ENCODE peak calls at places on chromosomes 3 and 15, in eight cellular contexts. K is hepatocyte, X is transverse colon, T is lower lobe of right lung, C is pancreas, Q is IMR-90, M is GM23338, F is esophagus squamous epithelium. P is an unnamed sample.

GRCh38 chr15:94119215-94119815 is 112.0 kb upstream of the MCTP2 start:
- DNase-seq in K (no peak), X (no peak), T (no peak), C (no peak), Q (no peak), M (peak; percentile 12), F (no peak), P (no peak)

GRCh38 chr3:104717828-104718196 is 648.9 kb upstream of the ALCAM start:
- DNase-seq in K (no peak), X (no peak), T (no peak), C (no peak), Q (peak; percentile 68), M (no peak), F (no peak), P (no peak)

GRCh38 chr15:92807971-92808571 is 92.1 kb upstream of the CHD2 start:
- DNase-seq in K (peak; percentile 41), X (peak; percentile 34), T (no peak), C (no peak), Q (no peak), M (peak; percentile 46), F (no peak), P (peak; percentile 40)

GRCh38 chr3:130748981-130749380 is 2.4 kb upstream of the PIK3R4 start:
- DNase-seq in K (no peak), X (no peak), T (no peak), C (no peak), Q (peak; percentile 22), M (no peak), F (no peak), P (no peak)

GRCh38 chr3:141407817-141408216 is 39.5 kb downstream of the ZBTB38 start:
- DNase-seq in K (no peak), X (no peak), T (no peak), C (no peak), Q (no peak), M (no peak), F (no peak), P (no peak)

GRCh38 chr15:38612159-38612863 is 47.7 kb upstream of the RASGRP1 start:
- DNase-seq in K (no peak), X (no peak), T (no peak), C (no peak), Q (no peak), M (no peak), F (no peak), P (no peak)

GRCh38 chr3:47283596-47284364 is 1.0 kb downstream of the KLHL18 start:
- DNase-seq in K (peak; percentile 19), X (peak; percentile 20), T (no peak), C (no peak), Q (no peak), M (peak; percentile 50), F (no peak), P (peak; percentile 12)

GRCh38 chr3:111610189-111610588 is 15.0 kb upstream of the ZBED2 start:
- DNase-seq in K (no peak), X (no peak), T (no peak), C (no peak), Q (no peak), M (no peak), F (no peak), P (peak; percentile 81)

GRCh38 chr15:34304613-34305012 is 33.0 kb downstream of the SLC12A6 start:
- DNase-seq in K (no peak), X (no peak), T (no peak), C (no peak), Q (peak; percentile 82), M (no peak), F (no peak), P (no peak)

GRCh38 chr3:73379465-73379864 is 245.3 kb downstream of the PDZRN3 start:
- DNase-seq in K (no peak), X (no peak), T (no peak), C (no peak), Q (no peak), M (no peak), F (no peak), P (no peak)

GRCh38 chr15:96924570-96924969 is 594.1 kb downstream of the NR2F2 start:
- DNase-seq in K (no peak), X (no peak), T (no peak), C (no peak), Q (no peak), M (no peak), F (no peak), P (no peak)

GRCh38 chr15:96428742-96429141 is 98.2 kb downstream of the NR2F2 start:
- DNase-seq in K (peak; percentile 32), X (no peak), T (no peak), C (no peak), Q (peak; percentile 96), M (no peak), F (no peak), P (peak; percentile 70)

GRCh38 chr15:73983211-73983727 is 8.8 kb downstream of the STOML1 start:
- DNase-seq in K (peak; percentile 70), X (peak; percentile 47), T (peak; percentile 51), C (no peak), Q (peak; percentile 77), M (no peak), F (no peak), P (peak; percentile 88)

GRCh38 chr3:26964836-26965235 is 342.3 kb downstream of the LRRC3B start:
- DNase-seq in K (no peak), X (no peak), T (no peak), C (no peak), Q (no peak), M (no peak), F (no peak), P (no peak)

GRCh38 chr15:66758844-66759243 is 56.8 kb downstream of the SMAD6 start:
- DNase-seq in K (no peak), X (no peak), T (no peak), C (no peak), Q (no peak), M (no peak), F (no peak), P (peak; percentile 40)

GRCh38 chr15:66883322-66883911 is 181.4 kb downstream of the SMAD6 start:
- DNase-seq in K (peak; percentile 92), X (peak; percentile 71), T (peak; percentile 73), C (peak; percentile 86), Q (peak; percentile 100), M (peak; percentile 77), F (peak; percentile 30), P (peak; percentile 99)

GRCh38 chr15:62964251-62964650 is 78.3 kb upstream of the TPM1 start:
- DNase-seq in K (no peak), X (no peak), T (no peak), C (no peak), Q (peak; percentile 12), M (no peak), F (no peak), P (no peak)

GRCh38 chr3:78988324-78988723 is 779.5 kb downstream of the ROBO1 start:
- DNase-seq in K (peak; percentile 28), X (no peak), T (no peak), C (no peak), Q (peak; percentile 46), M (no peak), F (no peak), P (no peak)

GRCh38 chr15:39304201-39304841 is 276.6 kb upstream of the THBS1 start:
- DNase-seq in K (peak; percentile 38), X (no peak), T (no peak), C (no peak), Q (peak; percentile 99), M (no peak), F (no peak), P (peak; percentile 78)

GRCh38 chr15:89369548-89369947 is 34.9 kb upstream of the POLG start:
- DNase-seq in K (no peak), X (no peak), T (no peak), C (no peak), Q (no peak), M (no peak), F (no peak), P (no peak)

GRCh38 chr15:89368566-89369223 is 34.1 kb upstream of the POLG start:
- DNase-seq in K (no peak), X (no peak), T (no peak), C (no peak), Q (no peak), M (peak; percentile 82), F (no peak), P (no peak)

GRCh38 chr15:89365457-89366055 is 30.9 kb upstream of the POLG start:
- DNase-seq in K (no peak), X (no peak), T (no peak), C (no peak), Q (no peak), M (peak; percentile 42), F (no peak), P (no peak)

GRCh38 chr15:89366656-89367393 is 32.2 kb upstream of the POLG start:
- DNase-seq in K (no peak), X (no peak), T (no peak), C (no peak), Q (no peak), M (no peak), F (no peak), P (no peak)

GRCh38 chr15:89367485-89368451 is 33.1 kb upstream of the POLG start:
- DNase-seq in K (no peak), X (no peak), T (no peak), C (no peak), Q (no peak), M (peak; percentile 89), F (no peak), P (no peak)
- H3K27me3 ChIP-seq in K (peaks cover 99% of the 10 kb centered on the region), X (peaks cover 100% of the 10 kb centered on the region), T (peaks cover 100% of the 10 kb centered on the region), C (no peaks in the 10 kb centered on the region), Q (peaks cover 100% of the 10 kb centered on the region), M (peaks cover 100% of the 10 kb centered on the region), F (peaks cover 32% of the 10 kb centered on the region), P (peaks cover 79% of the 10 kb centered on the region)

GRCh38 chr15:37112171-37112570 is 11.8 kb upstream of the MEIS2 start:
- DNase-seq in K (no peak), X (no peak), T (no peak), C (no peak), Q (no peak), M (no peak), F (no peak), P (no peak)
- H3K27me3 ChIP-seq in K (peaks cover 68% of the 10 kb centered on the region), X (peaks cover 70% of the 10 kb centered on the region), T (peaks cover 56% of the 10 kb centered on the region), C (no peaks in the 10 kb centered on the region), Q (no peaks in the 10 kb centered on the region), M (peaks cover 79% of the 10 kb centered on the region), F (no peaks in the 10 kb centered on the region), P (peaks cover 10% of the 10 kb centered on the region)

GRCh38 chr3:165638066-165638465 is 199.2 kb downstream of the BCHE start:
- DNase-seq in K (no peak), X (no peak), T (no peak), C (no peak), Q (peak; percentile 28), M (no peak), F (no peak), P (no peak)
- H3K27me3 ChIP-seq in K (no peaks in the 10 kb centered on the region), X (no peaks in the 10 kb centered on the region), T (no peaks in the 10 kb centered on the region), C (no peaks in the 10 kb centered on the region), Q (no peaks in the 10 kb centered on the region), M (no peaks in the 10 kb centered on the region), F (no peaks in the 10 kb centered on the region), P (no peaks in the 10 kb centered on the region)

DNA sequence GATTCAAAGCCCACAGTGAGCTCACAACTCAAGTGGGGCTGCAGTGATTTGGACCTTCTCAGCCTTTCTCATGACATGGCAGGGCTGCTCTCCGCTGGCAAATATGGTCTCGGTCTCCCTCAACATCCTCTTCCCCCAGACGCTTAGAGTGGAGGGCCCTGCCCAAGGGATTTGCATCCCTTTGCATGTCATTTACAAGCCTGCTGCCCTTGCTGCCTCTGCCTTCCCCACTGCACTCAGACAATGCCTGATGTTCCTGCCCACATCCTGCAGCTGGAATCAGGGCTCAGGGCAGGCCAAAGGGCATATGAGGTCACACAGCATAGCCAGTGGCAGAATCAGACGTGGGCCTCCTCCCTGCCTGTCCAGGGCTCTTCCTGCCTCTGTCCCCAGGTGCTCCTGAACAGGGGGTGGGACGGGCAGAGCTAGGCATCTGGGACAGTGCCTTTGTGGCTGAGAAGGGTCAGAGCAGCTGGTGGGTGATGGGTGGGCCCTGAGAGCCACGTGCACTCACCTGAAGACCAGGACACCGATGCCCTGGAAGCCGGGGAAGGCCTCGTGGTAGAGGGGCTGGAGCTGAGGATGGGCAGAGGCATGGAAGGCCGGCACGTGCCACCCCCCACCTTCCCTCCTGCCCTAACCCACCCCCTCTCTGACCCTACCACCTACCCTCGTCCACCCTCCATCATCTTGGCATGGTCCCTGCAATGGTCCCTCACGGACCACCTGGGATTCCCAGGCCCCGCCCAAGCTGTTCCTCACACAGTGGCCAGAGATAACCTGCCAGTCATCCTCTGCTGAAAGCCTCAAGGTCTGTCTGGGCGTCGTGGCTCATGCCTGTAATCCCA is 27.4 kb upstream of the GOLGA6C start:
- DNase-seq in K (no peak), X (peak; percentile 5), T (no peak), C (peak; percentile 10), Q (no peak), M (peak; percentile 28), F (no peak), P (no peak)
- H3K27me3 ChIP-seq in K (no peaks in the 10 kb centered on the region), X (no peaks in the 10 kb centered on the region), T (peaks cover 15% of the 10 kb centered on the region), C (no peaks in the 10 kb centered on the region), Q (peaks cover 71% of the 10 kb centered on the region), M (no peaks in the 10 kb centered on the region), F (no peaks in the 10 kb centered on the region), P (peaks cover 4% of the 10 kb centered on the region)

P was measured in mammary epithelial cell.